ENCODE peak calls at places on chromosomes 7 and 10, in ten cellular contexts. F, S, I, G, J, O, T, H, A and Q are unnamed samples.

GRCh38 chr10:92891885-92892705 is 43.8 kb downstream of the EXOC6 start:
- DNase-seq in H (no peak), F (no peak), A (peak), S (no peak), J (no peak), T (no peak), I (no peak), O (peak), G (peak), Q (peak)

GRCh38 chr7:5596046-5596895 is 172.6 kb upstream of the TNRC18 start:
- DNase-seq in O (no peak), S (peak), I (peak), J (peak), A (peak), T (peak), H (no peak), G (peak), F (peak), Q (peak)

GRCh38 chr10:73590881-73591577 is at the start of gene USP54:
- DNase-seq in O (no peak), S (no peak), H (no peak), J (no peak), F (no peak), T (no peak), G (no peak), A (no peak), I (no peak), Q (no peak)

GRCh38 chr10:111546216-111546615 is 469.4 kb downstream of the ADRA2A start:
- DNase-seq in F (no peak), J (no peak), H (no peak), I (no peak), O (no peak), A (no peak), G (no peak), S (no peak), T (no peak), Q (no peak)

GRCh38 chr7:143490719-143491306 is 13.1 kb downstream of the TAS2R41 start:
- DNase-seq in O (peak), A (no peak), I (no peak), T (no peak), G (no peak), H (no peak), F (no peak), J (no peak), S (no peak), Q (no peak)

GRCh38 chr7:80699030-80699638 is 60.7 kb downstream of the CD36 start:
- DNase-seq in S (no peak), T (no peak), H (no peak), A (no peak), O (no peak), G (no peak), I (no peak), F (no peak), J (no peak), Q (no peak)

GRCh38 chr7:69864283-69864682 is 266.0 kb downstream of the AUTS2 start:
- DNase-seq in I (no peak), S (no peak), H (no peak), T (no peak), F (no peak), A (no peak), G (no peak), J (no peak), O (no peak), Q (no peak)

GRCh38 chr7:156446990-156447389 is 193.6 kb upstream of the RNF32 start:
- DNase-seq in S (no peak), O (no peak), J (no peak), T (peak), F (no peak), H (no peak), A (no peak), I (no peak), G (no peak), Q (no peak)

GRCh38 chr7:127903913-127904705 is 127.1 kb downstream of the LRRC4 start:
- DNase-seq in T (no peak), I (no peak), A (no peak), S (no peak), H (no peak), G (no peak), O (no peak), J (no peak), F (no peak), Q (no peak)

GRCh38 chr7:101617451-101618206 is 11.5 kb downstream of the MYL10 start:
- DNase-seq in S (no peak), A (no peak), H (no peak), G (no peak), J (no peak), F (no peak), O (no peak), T (no peak), I (no peak), Q (no peak)

GRCh38 chr10:69247313-69247710 is 27.2 kb downstream of the HKDC1 start:
- DNase-seq in A (no peak), I (no peak), F (no peak), H (no peak), J (no peak), T (no peak), S (no peak), G (no peak), O (no peak), Q (no peak)

GRCh38 chr7:48875300-48875916 is 48.9 kb upstream of the CDC14C start:
- DNase-seq in I (no peak), A (peak), G (peak), F (no peak), S (no peak), H (no peak), T (no peak), O (peak), J (peak), Q (no peak)

GRCh38 chr10:46091080-46091833 is 45.2 kb upstream of the MSMB start:
- DNase-seq in F (peak), O (no peak), H (no peak), J (no peak), T (peak), S (no peak), G (no peak), I (peak), A (no peak), Q (no peak)

GRCh38 chr7:853366-854117 is 21.3 kb downstream of the SUN1 start:
- DNase-seq in O (no peak), I (no peak), A (no peak), G (no peak), J (no peak), T (no peak), S (no peak), F (no peak), H (no peak), Q (no peak)

GRCh38 chr7:2821842-2822507 is 22.1 kb downstream of the GNA12 start:
- DNase-seq in J (no peak), I (no peak), O (peak), T (peak), G (no peak), H (no peak), A (no peak), F (no peak), S (no peak), Q (peak)

GRCh38 chr10:75050520-75050919 is 60.9 kb upstream of the SAMD8 start:
- DNase-seq in H (no peak), J (no peak), I (peak), G (no peak), T (peak), F (no peak), O (peak), S (no peak), A (no peak), Q (no peak)

DNA sequence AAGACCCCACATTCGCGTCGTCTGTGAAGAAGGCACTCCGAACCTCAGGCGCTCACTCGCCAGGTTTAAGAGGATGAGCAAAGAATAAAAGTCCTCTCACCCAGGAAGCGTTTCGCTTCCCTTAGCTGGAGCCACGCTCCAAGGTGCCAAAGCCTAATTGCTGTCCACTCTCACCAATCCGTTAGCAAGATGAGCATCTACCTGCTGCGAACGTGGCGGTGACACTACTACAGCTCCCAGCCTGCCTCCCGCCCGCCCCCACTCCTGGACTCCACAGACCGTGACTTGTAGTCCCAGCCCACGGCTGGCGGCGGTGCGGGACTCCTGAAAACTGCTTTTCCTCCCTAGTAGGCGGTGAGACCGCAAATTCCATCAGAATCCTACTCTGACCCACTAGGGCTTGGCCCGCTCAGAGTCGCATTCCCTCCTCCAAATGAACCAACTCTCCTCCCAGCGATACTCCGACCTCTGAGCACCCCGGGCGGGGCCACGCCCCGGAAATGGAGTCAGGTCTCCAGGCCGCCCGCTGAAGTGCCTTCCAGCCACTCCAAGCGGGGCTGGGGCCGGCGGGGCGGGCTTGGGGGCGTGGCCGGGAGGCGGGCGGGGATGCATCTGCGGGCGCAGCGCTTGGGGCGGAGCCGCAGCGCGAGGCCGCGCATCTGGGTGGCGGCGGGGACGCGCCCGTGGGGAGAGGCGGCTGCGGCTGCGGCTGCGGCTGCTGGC is 521 bp upstream of the PTPN12 start:
- DNase-seq in J (peak), H (peak), F (peak), S (peak), A (peak), O (peak), G (peak), I (peak), T (peak), Q (peak)
- TF ChIP-seq POLR2A in J (peak), H (peak), F (peak), S (peak), A (peak), O (peak), G (peak), I (peak), T (no peak), Q (peak)

GRCh38 chr7:155303039-155303593 is 5.4 kb downstream of the INSIG1 start:
- DNase-seq in S (no peak), A (no peak), I (no peak), O (no peak), T (no peak), G (no peak), F (no peak), J (no peak), H (no peak), Q (no peak)
- TF ChIP-seq POLR2A in S (no peak), A (no peak), I (no peak), O (no peak), T (no peak), G (no peak), F (no peak), J (no peak), H (no peak), Q (no peak)

GRCh38 chr7:116497708-116498107 is 1.8 kb upstream of the CAV2 start:
- DNase-seq in H (no peak), A (no peak), T (no peak), G (no peak), F (no peak), O (no peak), S (no peak), I (no peak), J (no peak), Q (no peak)

GRCh38 chr7:116500071-116500853 is 724 bp downstream of the CAV2 start:
- DNase-seq in T (peak), O (peak), I (peak), A (peak), S (no peak), F (no peak), H (no peak), J (peak), G (peak), Q (no peak)

GRCh38 chr7:116496653-116497052 is 2.9 kb upstream of the CAV2 start:
- DNase-seq in O (no peak), H (no peak), A (no peak), S (no peak), G (no peak), F (no peak), I (no peak), T (no peak), J (no peak), Q (no peak)

GRCh38 chr7:116501425-116502167 is 2.1 kb downstream of the CAV2 start:
- DNase-seq in A (peak), O (peak), F (no peak), G (no peak), T (no peak), S (no peak), I (no peak), H (no peak), J (peak), Q (no peak)

DNA sequence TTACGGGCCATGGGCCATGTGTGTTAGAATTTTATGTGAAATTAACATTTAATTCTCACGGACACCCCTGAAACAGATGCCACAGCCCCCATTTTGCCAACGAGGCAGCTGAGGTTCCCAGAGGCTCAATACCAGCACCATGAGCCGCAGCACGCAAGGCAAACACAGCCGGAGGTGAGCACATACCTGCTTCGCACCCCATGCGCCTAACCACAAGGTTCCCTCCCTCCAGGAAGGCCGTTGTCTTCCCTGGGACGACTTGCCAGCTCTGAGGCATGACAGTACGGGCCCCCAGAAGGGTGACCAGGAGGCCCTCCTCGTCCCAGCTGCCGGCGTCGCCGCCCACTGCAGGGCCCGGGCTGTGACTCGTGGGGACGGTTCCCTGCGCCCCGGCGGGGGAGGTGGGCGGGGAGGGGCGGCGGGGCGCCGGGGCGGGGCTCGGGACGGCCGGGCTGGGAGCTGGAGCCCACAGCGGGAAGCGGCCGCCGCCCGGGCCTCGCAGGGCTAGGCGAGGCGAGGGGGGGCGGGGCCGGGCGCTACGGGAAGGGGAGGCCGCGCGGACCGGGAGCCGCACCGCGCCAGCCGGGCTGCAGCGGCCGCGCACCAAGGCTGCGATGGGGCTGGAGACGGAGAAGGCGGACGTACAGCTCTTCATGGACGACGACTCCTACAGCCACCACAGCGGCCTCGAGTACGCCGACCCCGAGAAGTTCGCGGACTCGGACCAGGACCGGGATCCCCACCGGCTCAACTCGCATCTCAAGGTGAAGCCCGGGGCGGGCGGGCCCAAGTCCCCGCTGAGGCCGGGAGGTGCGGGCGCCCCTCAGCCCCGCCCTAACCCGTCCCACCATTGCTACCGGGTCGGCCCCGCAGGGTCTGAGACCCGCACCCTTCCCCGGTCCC is at the start of gene CAV2:
- DNase-seq in F (no peak), J (peak), T (peak), H (peak), A (peak), G (peak), O (peak), S (no peak), I (peak), Q (peak)
- TF ChIP-seq POLR2A in F (no peak), J (peak), T (peak), H (no peak), A (peak), G (peak), O (peak), S (no peak), I (no peak), Q (no peak)

GRCh38 chr10:25465582-25466372 is 291.0 kb downstream of the GPR158 start:
- DNase-seq in O (no peak), I (no peak), J (no peak), S (no peak), G (no peak), T (no peak), H (no peak), F (no peak), A (no peak), Q (no peak)
- TF ChIP-seq POLR2A in O (no peak), I (no peak), J (no peak), S (no peak), G (no peak), T (no peak), H (no peak), F (no peak), A (no peak), Q (no peak)

GRCh38 chr10:6168059-6168458 is 34.7 kb upstream of the PFKFB3 start:
- DNase-seq in S (no peak), F (no peak), T (no peak), J (no peak), O (no peak), I (no peak), H (no peak), G (no peak), A (no peak), Q (no peak)

GRCh38 chr10:6162589-6163356 is 40.0 kb upstream of the PFKFB3 start:
- DNase-seq in H (no peak), J (no peak), O (no peak), G (peak), I (no peak), T (no peak), S (no peak), A (no peak), F (no peak), Q (no peak)

GRCh38 chr10:6163364-6164270 is 39.1 kb upstream of the PFKFB3 start:
- DNase-seq in G (peak), H (peak), S (peak), F (no peak), T (peak), I (peak), J (peak), O (peak), A (peak), Q (peak)

GRCh38 chr10:6164271-6165095 is 38.2 kb upstream of the PFKFB3 start:
- DNase-seq in O (no peak), T (no peak), F (no peak), H (no peak), I (no peak), G (no peak), J (no peak), A (no peak), S (no peak), Q (no peak)

GRCh38 chr10:6165221-6165725 is 37.5 kb upstream of the PFKFB3 start:
- DNase-seq in J (no peak), S (no peak), F (no peak), H (no peak), T (no peak), G (no peak), I (no peak), A (no peak), O (no peak), Q (no peak)
- TF ChIP-seq POLR2A in J (no peak), S (peak), F (no peak), H (no peak), T (no peak), G (no peak), I (no peak), A (no peak), O (no peak), Q (no peak)